ENCODE peak calls at places on chromosomes 16 and 17, in five cellular contexts. One of them, this sample, is unnamed.

GRCh38 chr17:57408064-57408811 is 151.9 kb downstream of the MSI2 start:
- DNase-seq in left ventricle myocardium inferior: no peak
- DNase-seq in tibial artery: no peak
- DNase-seq in neuronal stem cell: no peak
- DNase-seq in HFF-Myc: no peak
- DNase-seq in this sample: peak

GRCh38 chr17:38428643-38429371 is 543 bp downstream of the ARHGAP23 start:
- DNase-seq in left ventricle myocardium inferior: peak
- DNase-seq in tibial artery: peak
- DNase-seq in neuronal stem cell: no peak
- DNase-seq in HFF-Myc: no peak
- DNase-seq in this sample: peak

GRCh38 chr16:64132686-64133085 is 989.2 kb downstream of the CDH11 start:
- DNase-seq in left ventricle myocardium inferior: no peak
- DNase-seq in tibial artery: no peak
- DNase-seq in neuronal stem cell: no peak
- DNase-seq in HFF-Myc: no peak
- DNase-seq in this sample: no peak

GRCh38 chr17:58215685-58216084 is 3.4 kb downstream of the MKS1 start:
- DNase-seq in left ventricle myocardium inferior: no peak
- DNase-seq in tibial artery: no peak
- DNase-seq in neuronal stem cell: no peak
- DNase-seq in HFF-Myc: no peak
- DNase-seq in this sample: no peak

GRCh38 chr17:62705781-62706597 is 78.5 kb downstream of the MRC2 start:
- DNase-seq in left ventricle myocardium inferior: no peak
- DNase-seq in tibial artery: no peak
- DNase-seq in neuronal stem cell: no peak
- DNase-seq in HFF-Myc: no peak
- DNase-seq in this sample: no peak

GRCh38 chr17:30290696-30291570 is 811 bp downstream of the BLMH start:
- DNase-seq in left ventricle myocardium inferior: peak
- DNase-seq in tibial artery: peak
- DNase-seq in neuronal stem cell: peak
- DNase-seq in HFF-Myc: no peak
- DNase-seq in this sample: no peak

GRCh38 chr17:74641949-74642298 is 18.4 kb upstream of the CD300E start:
- DNase-seq in left ventricle myocardium inferior: no peak
- DNase-seq in tibial artery: no peak
- DNase-seq in neuronal stem cell: no peak
- DNase-seq in HFF-Myc: no peak
- DNase-seq in this sample: no peak

GRCh38 chr16:62213763-62214162 is 177.5 kb upstream of the CDH8 start:
- DNase-seq in left ventricle myocardium inferior: no peak
- DNase-seq in tibial artery: no peak
- DNase-seq in neuronal stem cell: no peak
- DNase-seq in HFF-Myc: no peak
- DNase-seq in this sample: no peak

GRCh38 chr17:79677646-79678045 is 53.1 kb upstream of the ENPP7 start:
- DNase-seq in left ventricle myocardium inferior: peak
- DNase-seq in tibial artery: no peak
- DNase-seq in neuronal stem cell: no peak
- DNase-seq in HFF-Myc: no peak
- DNase-seq in this sample: no peak

GRCh38 chr17:43368740-43369506 is 29.9 kb upstream of the ARL4D start:
- DNase-seq in left ventricle myocardium inferior: peak
- DNase-seq in tibial artery: peak
- DNase-seq in neuronal stem cell: peak
- DNase-seq in HFF-Myc: no peak
- DNase-seq in this sample: peak

GRCh38 chr16:89410794-89411309 is 79.5 kb downstream of the ANKRD11 start:
- DNase-seq in left ventricle myocardium inferior: peak
- DNase-seq in tibial artery: peak
- DNase-seq in neuronal stem cell: no peak
- DNase-seq in HFF-Myc: peak
- DNase-seq in this sample: no peak

DNA sequence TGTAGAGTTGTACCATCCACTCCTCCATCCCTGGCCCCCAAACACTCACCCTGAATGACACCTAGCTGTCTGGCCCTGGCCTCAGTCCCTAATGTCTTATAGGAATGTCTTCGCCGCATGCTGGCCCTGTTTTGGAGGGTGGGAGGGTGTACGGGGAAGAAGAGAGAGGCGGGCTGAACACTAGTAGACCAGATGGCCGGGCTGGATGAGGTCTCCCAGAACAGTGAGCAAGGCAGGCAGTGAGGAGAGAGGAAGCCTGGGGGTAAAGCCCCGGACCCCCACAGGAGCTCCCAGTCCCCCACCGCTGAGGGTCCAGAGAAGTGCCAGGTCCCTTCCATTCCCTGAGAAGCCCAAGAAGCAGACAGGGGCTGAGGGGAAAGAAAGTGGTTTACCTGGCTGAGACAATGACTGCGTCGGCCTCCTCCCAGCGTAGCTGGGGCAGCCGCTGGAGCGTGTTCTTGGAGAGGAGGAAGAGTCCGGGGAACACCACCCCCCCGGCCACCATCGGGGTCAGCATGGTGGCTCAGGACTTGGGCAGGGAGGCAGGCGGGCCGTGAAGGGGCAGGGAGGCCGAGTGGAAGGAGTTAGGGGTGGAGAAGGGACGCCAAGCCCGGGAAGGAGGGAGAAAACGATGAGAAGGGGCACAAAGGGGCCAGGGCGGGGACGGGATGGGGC is 923 bp downstream of the TLCD3B start:
- DNase-seq in left ventricle myocardium inferior: no peak
- DNase-seq in tibial artery: no peak
- DNase-seq in neuronal stem cell: no peak
- DNase-seq in HFF-Myc: no peak
- DNase-seq in this sample: no peak
- H3K4me3 ChIP-seq in left ventricle myocardium inferior: no peak
- H3K4me3 ChIP-seq in tibial artery: no peak
- H3K4me3 ChIP-seq in neuronal stem cell: peak
- H3K4me3 ChIP-seq in HFF-Myc: no peak
- H3K4me3 ChIP-seq in this sample: no peak

DNA sequence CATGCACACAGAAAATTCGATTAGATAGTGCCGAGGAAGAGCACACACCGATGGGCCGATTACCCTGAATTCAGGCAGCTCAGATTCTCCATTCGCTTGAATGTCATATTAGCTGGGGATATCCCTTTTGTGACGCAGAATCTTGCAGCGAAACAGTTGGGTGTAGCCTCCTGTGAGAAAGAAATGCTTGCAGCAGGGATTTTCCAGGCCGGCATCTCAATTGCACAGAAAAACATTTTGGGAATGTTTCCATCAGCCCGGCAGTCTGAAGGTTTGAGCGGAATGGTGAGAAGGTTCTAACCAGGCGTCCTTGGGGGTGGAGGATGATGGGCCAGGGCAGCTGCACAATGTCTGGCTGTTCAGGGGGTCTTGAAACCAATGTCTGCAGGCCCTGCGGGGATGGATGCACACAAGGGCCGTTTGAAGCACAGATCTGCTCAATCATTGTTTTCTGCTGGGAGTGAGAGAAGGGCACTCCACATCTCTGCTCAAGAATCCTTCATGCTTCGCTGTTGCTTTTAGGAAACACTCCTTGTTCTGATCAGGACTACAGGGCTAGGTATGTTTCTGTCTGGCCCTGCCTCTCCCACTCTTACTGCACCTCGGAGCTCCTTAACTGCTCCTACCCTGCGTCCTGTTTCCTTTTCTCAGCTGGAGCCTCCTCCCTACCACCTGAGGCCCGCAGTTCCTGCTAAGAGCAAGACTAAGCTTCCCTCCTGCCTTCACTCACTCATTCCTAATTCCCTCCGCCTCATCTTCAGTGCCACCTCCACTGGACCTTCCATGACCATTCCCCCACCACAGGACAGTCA is 94.6 kb downstream of the CMIP start:
- DNase-seq in left ventricle myocardium inferior: no peak
- DNase-seq in tibial artery: no peak
- DNase-seq in neuronal stem cell: no peak
- DNase-seq in HFF-Myc: no peak
- DNase-seq in this sample: no peak
- H3K4me3 ChIP-seq in left ventricle myocardium inferior: no peak
- H3K4me3 ChIP-seq in tibial artery: no peak
- H3K4me3 ChIP-seq in neuronal stem cell: no peak
- H3K4me3 ChIP-seq in HFF-Myc: no peak
- H3K4me3 ChIP-seq in this sample: no peak

DNA sequence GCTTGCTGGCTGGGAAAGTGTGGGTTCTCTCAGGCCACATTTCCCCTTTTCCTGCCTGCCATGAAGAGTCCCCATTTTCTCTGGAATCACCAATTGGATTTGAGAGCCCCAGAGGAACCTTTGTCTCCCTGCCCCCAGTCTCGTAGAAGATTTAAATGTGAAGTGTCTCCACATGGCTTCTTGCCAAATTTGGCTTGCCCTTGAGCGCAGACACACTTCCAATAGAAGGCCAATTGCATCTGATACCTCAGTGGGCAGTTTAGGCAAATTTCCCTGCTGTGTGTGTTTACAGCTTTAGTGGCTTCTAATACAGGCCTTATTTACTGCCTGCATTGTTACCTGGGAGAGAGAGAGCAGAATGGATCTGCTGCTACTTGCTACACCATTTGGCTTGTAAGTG is 29.7 kb downstream of the CDK5R1 start:
- DNase-seq in left ventricle myocardium inferior: no peak
- DNase-seq in tibial artery: no peak
- DNase-seq in neuronal stem cell: no peak
- DNase-seq in HFF-Myc: no peak
- DNase-seq in this sample: no peak
- H3K4me3 ChIP-seq in left ventricle myocardium inferior: no peak
- H3K4me3 ChIP-seq in tibial artery: no peak
- H3K4me3 ChIP-seq in neuronal stem cell: no peak
- H3K4me3 ChIP-seq in HFF-Myc: no peak
- H3K4me3 ChIP-seq in this sample: peak

GRCh38 chr16:19743816-19744159 is 25.7 kb downstream of the IQCK start:
- DNase-seq in left ventricle myocardium inferior: no peak
- DNase-seq in tibial artery: no peak
- DNase-seq in neuronal stem cell: no peak
- DNase-seq in HFF-Myc: no peak
- DNase-seq in this sample: no peak
- H3K4me3 ChIP-seq in left ventricle myocardium inferior: no peak
- H3K4me3 ChIP-seq in tibial artery: no peak
- H3K4me3 ChIP-seq in neuronal stem cell: no peak
- H3K4me3 ChIP-seq in HFF-Myc: no peak
- H3K4me3 ChIP-seq in this sample: no peak

GRCh38 chr17:7317161-7317803 is 2.1 kb upstream of the GPS2 start:
- DNase-seq in left ventricle myocardium inferior: no peak
- DNase-seq in tibial artery: no peak
- DNase-seq in neuronal stem cell: no peak
- DNase-seq in HFF-Myc: no peak
- DNase-seq in this sample: no peak

GRCh38 chr17:7313890-7314718 is 1.1 kb downstream of the GPS2 start:
- DNase-seq in left ventricle myocardium inferior: no peak
- DNase-seq in tibial artery: no peak
- DNase-seq in neuronal stem cell: no peak
- DNase-seq in HFF-Myc: no peak
- DNase-seq in this sample: no peak

GRCh38 chr17:7313028-7313889 is 1.9 kb downstream of the GPS2 start:
- DNase-seq in left ventricle myocardium inferior: no peak
- DNase-seq in tibial artery: no peak
- DNase-seq in neuronal stem cell: no peak
- DNase-seq in HFF-Myc: no peak
- DNase-seq in this sample: no peak

GRCh38 chr17:7315570-7316243 is 547 bp upstream of the GPS2 start:
- DNase-seq in left ventricle myocardium inferior: no peak
- DNase-seq in tibial artery: no peak
- DNase-seq in neuronal stem cell: no peak
- DNase-seq in HFF-Myc: no peak
- DNase-seq in this sample: no peak

DNA sequence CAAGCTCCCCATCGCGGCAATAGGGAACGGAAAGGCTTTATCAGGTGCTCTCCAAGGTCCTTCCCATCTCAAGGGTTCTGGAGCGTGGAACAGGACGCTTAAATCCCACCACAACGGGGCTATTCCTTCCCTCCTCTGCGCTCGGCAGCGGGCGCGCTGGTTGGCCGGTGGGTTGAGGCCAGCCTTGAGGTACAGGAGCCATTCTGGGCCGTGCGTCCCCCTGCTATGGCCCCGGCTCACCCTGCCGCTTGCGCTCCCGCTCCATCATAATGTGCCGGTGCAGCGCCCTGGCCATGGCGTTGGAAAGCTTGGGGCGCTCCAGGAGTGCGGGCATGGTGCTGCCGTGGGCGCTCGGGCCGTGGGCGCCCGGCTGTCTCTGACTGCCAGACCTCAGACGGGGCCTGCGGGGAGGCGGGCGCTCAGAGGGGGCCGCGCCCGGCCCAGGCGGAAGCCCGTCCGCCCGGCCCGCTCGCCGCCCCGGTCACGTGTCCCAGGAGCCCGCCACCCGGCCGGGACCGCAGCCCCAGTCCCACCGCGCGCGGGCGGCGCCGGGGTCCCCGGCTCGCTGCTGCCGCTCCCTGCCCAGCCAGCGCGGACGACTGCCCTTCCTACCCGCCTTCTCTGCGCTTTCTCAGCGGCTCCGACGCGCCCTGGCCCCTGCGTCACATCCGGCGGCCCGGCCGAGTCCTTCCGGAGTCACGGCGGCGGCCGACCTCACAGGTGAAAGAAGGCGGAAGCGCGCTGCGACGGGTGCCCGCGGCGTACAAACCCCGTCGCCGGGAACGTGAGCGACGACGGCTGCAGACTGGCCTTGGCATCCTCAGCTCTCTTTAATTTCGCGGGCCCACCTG is at the start of gene GPS2:
- DNase-seq in left ventricle myocardium inferior: peak
- DNase-seq in tibial artery: peak
- DNase-seq in neuronal stem cell: peak
- DNase-seq in HFF-Myc: no peak
- DNase-seq in this sample: peak
- H3K4me3 ChIP-seq in left ventricle myocardium inferior: peak
- H3K4me3 ChIP-seq in tibial artery: peak
- H3K4me3 ChIP-seq in neuronal stem cell: peak
- H3K4me3 ChIP-seq in HFF-Myc: peak
- H3K4me3 ChIP-seq in this sample: peak

GRCh38 chr17:48593840-48594411 is 347 bp upstream of the HOXB5 start:
- DNase-seq in left ventricle myocardium inferior: peak
- DNase-seq in tibial artery: peak
- DNase-seq in neuronal stem cell: peak
- DNase-seq in HFF-Myc: peak
- DNase-seq in this sample: peak
- H3K4me3 ChIP-seq in left ventricle myocardium inferior: peak
- H3K4me3 ChIP-seq in tibial artery: peak
- H3K4me3 ChIP-seq in neuronal stem cell: no peak
- H3K4me3 ChIP-seq in HFF-Myc: no peak
- H3K4me3 ChIP-seq in this sample: peak

GRCh38 chr17:45371414-45372324 is 54.8 kb upstream of the MAP3K14 start:
- DNase-seq in left ventricle myocardium inferior: peak
- DNase-seq in tibial artery: peak
- DNase-seq in neuronal stem cell: peak
- DNase-seq in HFF-Myc: peak
- DNase-seq in this sample: no peak
- H3K4me3 ChIP-seq in left ventricle myocardium inferior: peak
- H3K4me3 ChIP-seq in tibial artery: peak
- H3K4me3 ChIP-seq in neuronal stem cell: peak
- H3K4me3 ChIP-seq in HFF-Myc: peak
- H3K4me3 ChIP-seq in this sample: no peak